ENCODE peak calls at places on chromosomes 1 and 21, in seven cellular contexts. I is left lung, N is right atrium auricular region, Q is esophagus squamous epithelium, A is SK-N-SH, R is aorta, J is prostate gland. H is an unnamed sample.

GRCh38 chr1:94768046-94768445 is 52.1 kb upstream of the SLC44A3 start:
- DNase-seq in I (no peak), A (no peak), Q (no peak), N (no peak), J (no peak), R (no peak), H (no peak)

GRCh38 chr1:207918571-207918970 is 7.6 kb upstream of the CD34 start:
- DNase-seq in J (no peak), Q (no peak), R (no peak), N (no peak), A (no peak), I (no peak), H (no peak)

GRCh38 chr21:24895885-24896734 is 711.2 kb downstream of the MRPL39 start:
- DNase-seq in R (no peak), I (no peak), J (peak; percentile 18), N (no peak), Q (no peak), A (peak; percentile 1), H (no peak)

GRCh38 chr1:29752141-29752540 is 515.8 kb downstream of the PTPRU start:
- DNase-seq in J (no peak), R (no peak), N (peak; percentile 38), Q (no peak), A (no peak), I (no peak), H (no peak)

GRCh38 chr1:244497805-244498204 is 36.7 kb downstream of the CATSPERE start:
- DNase-seq in A (no peak), R (no peak), J (no peak), I (no peak), Q (no peak), N (no peak), H (no peak)

GRCh38 chr21:41622831-41623548 is 115.0 kb upstream of the TMPRSS2 start:
- DNase-seq in J (no peak), A (no peak), I (no peak), R (no peak), Q (no peak), N (no peak), H (no peak)

GRCh38 chr1:59732219-59732955 is 82.4 kb upstream of the HOOK1 start:
- DNase-seq in R (no peak), N (no peak), J (no peak), I (no peak), Q (no peak), A (no peak), H (no peak)

GRCh38 chr1:116496380-116496779 is 74.4 kb downstream of the CD58 start:
- DNase-seq in R (peak; percentile 62), N (peak; percentile 78), I (no peak), J (no peak), A (no peak), Q (no peak), H (no peak)

GRCh38 chr1:225860860-225861441 is 21.2 kb downstream of the TMEM63A start:
- DNase-seq in J (no peak), I (no peak), R (no peak), A (no peak), N (no peak), Q (no peak), H (no peak)

GRCh38 chr1:235783148-235783776 is 83.4 kb downstream of the LYST start:
- DNase-seq in I (no peak), A (peak; percentile 27), N (no peak), Q (no peak), R (no peak), J (no peak), H (no peak)

GRCh38 chr1:1610796-1611597 is 4.3 kb upstream of the MIB2 start:
- DNase-seq in R (peak; percentile 60), Q (no peak), N (no peak), J (no peak), A (no peak), I (peak; percentile 32), H (no peak)

GRCh38 chr1:67052741-67053534 is 1.0 kb downstream of the SLC35D1 start:
- DNase-seq in A (peak; percentile 7), J (peak; percentile 84), Q (peak; percentile 0), N (no peak), R (peak; percentile 49), I (peak; percentile 73), H (peak; percentile 70)

GRCh38 chr1:201656670-201657032 is 117.7 kb downstream of the NAV1 start:
- DNase-seq in I (no peak), R (peak; percentile 59), Q (no peak), N (no peak), A (peak; percentile 62), J (no peak), H (no peak)

DNA sequence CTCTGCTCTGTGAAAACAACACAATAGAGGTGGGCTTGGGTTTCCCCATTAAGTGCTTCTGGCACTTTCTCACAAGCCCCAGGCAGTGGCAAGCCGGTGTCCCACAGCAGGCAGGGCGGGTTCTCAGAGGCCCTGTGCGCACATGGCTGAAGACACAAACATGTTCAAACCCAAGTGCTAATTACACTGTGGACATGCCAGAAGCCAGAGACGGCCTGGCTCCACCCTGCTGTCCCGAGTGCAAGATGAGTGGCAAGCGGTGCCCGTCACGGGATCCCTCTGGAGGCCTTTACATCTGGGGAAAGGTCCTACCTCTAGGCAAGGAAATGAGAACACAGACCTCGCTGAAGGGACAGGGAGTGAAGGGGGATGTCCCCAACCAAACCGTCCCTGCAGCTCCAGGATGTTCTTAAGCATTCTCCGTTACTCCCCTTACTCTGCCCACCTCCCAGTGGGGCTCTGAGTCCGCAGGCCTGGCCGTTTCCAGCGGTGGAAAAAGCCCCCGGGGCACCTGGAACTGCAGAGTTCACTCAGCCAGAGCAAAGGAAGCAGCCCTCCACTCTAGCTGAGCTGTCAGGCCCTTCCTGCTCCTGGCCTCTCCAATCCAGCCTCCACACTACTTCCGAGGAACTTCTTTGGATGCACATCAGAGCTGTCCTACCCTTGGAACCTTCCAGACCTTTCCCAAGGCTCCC is 57.4 kb downstream of the SLC66A1 start:
- DNase-seq in I (no peak), A (peak; percentile 50), N (no peak), J (no peak), Q (no peak), R (no peak), H (no peak)
- H3K27ac ChIP-seq in I (peak overlapping the region; percentile 73), A (no peak overlapping the region), N (peak overlapping the region; percentile 39), J (peak overlapping the region; percentile 35), Q (peak overlapping the region; percentile 79), R (no peak overlapping the region), H (no peak overlapping the region)

DNA sequence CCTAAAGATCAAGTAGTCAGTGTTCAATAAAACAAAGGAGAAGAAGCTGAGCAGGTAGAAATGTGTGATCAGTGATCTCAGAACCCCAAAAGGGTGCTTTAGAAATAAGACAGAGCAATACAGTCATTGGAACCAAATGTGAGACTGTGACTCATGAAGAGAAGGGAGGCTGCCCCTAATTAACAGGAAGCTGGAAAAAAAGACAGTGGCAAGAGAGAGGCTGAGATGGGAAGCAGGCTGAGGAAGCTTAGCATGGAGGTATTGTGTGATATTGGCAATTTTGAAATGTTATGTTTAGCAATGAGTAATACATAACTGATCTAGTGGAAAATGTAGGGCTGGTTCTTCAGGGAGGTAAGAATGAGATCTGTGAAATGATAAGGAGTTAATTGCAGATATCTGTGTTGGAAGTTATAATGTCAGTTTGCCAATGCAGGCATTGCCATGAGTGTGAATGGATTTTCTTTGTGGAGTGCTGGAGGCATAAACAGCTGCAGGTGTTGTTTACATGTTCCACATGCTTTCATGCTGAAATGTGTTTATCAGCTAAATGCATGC is 90.6 kb upstream of the CACNA1E start:
- DNase-seq in R (no peak), J (no peak), A (no peak), Q (no peak), I (no peak), N (no peak), H (no peak)
- H3K27ac ChIP-seq in R (no peak overlapping the region), J (no peak overlapping the region), A (no peak overlapping the region), Q (no peak overlapping the region), I (no peak overlapping the region), N (no peak overlapping the region), H (no peak overlapping the region)

DNA sequence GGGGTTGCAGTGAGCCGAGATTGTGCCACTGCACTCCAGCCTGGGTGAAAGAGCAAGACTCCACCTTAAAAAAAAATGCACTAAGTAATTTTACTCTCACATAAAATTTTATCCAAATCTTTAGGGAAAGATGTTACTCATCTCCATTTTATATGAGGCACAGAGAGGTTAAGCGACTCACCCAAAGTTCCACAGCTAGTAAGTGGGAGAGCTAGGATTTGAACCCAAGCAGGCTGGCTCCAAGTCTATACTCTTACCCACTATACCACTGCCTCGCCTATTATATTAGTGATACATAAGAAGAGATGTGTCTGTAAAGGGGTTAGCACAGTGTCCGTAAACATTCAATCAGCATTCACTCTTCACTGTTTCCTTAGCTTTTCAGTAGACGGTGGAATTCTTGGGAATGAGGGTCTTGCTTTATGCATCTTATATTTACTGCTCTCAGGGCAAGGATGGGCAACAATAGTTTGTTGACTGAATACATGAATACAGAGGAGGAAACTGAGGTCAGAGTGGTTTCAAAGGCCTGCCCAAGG is 15.1 kb downstream of the LDLRAD2 start:
- DNase-seq in J (no peak), A (no peak), I (no peak), Q (no peak), R (no peak), N (no peak), H (no peak)
- H3K27ac ChIP-seq in J (no peak overlapping the region), A (no peak overlapping the region), I (no peak overlapping the region), Q (no peak overlapping the region), R (no peak overlapping the region), N (no peak overlapping the region), H (no peak overlapping the region)

GRCh38 chr1:61241411-61241838 is 159.1 kb downstream of the NFIA start:
- DNase-seq in Q (no peak), N (peak; percentile 80), J (peak; percentile 80), R (peak; percentile 77), I (no peak), A (no peak), H (no peak)
- H3K27ac ChIP-seq in Q (peak overlapping the region; percentile 76), N (peak overlapping the region; percentile 77), J (peak overlapping the region; percentile 67), R (no peak overlapping the region), I (no peak overlapping the region), A (no peak overlapping the region), H (peak overlapping the region; percentile 59)

GRCh38 chr1:153778051-153778823 is 3.0 kb downstream of the SLC27A3 start:
- DNase-seq in R (no peak), A (no peak), I (no peak), Q (no peak), N (no peak), J (no peak), H (no peak)

GRCh38 chr1:153777648-153778047 is 2.4 kb downstream of the SLC27A3 start:
- DNase-seq in N (no peak), J (no peak), I (no peak), R (no peak), A (no peak), Q (no peak), H (no peak)

GRCh38 chr1:153776352-153776751 is 1.1 kb downstream of the SLC27A3 start:
- DNase-seq in J (no peak), N (no peak), A (no peak), R (no peak), I (no peak), Q (no peak), H (no peak)

GRCh38 chr1:153775432-153776311 is 465 bp downstream of the SLC27A3 start:
- DNase-seq in A (peak; percentile 81), N (peak; percentile 69), J (peak; percentile 73), Q (no peak), I (peak; percentile 92), R (peak; percentile 82), H (no peak)

GRCh38 chr1:153776971-153777370 is 1.8 kb downstream of the SLC27A3 start:
- DNase-seq in J (no peak), A (no peak), R (no peak), N (no peak), Q (no peak), I (no peak), H (no peak)
- H3K27ac ChIP-seq in J (no peak overlapping the region), A (no peak overlapping the region), R (no peak overlapping the region), N (no peak overlapping the region), Q (no peak overlapping the region), I (no peak overlapping the region), H (no peak overlapping the region)

GRCh38 chr1:211675230-211676105 is at the start of gene NEK2:
- DNase-seq in Q (peak; percentile 50), J (peak; percentile 91), N (peak; percentile 89), I (peak; percentile 91), A (peak; percentile 89), R (peak; percentile 93), H (peak; percentile 43)
- H3K27ac ChIP-seq in Q (peak within 1 kb of the TSS; percentile 37), J (no peak within 1 kb of the TSS), N (no peak within 1 kb of the TSS), I (no peak within 1 kb of the TSS), A (no peak within 1 kb of the TSS), R (no peak within 1 kb of the TSS), H (no peak within 1 kb of the TSS)